ENCODE peak calls at places on chromosomes 7 and 10, in ten cellular contexts. One of them, this sample, is unnamed.

GRCh38 chr7:81501220-81501619 is 268.6 kb downstream of the HGF start:
- DNase-seq in CD4-positive, CD25-positive, alpha-beta regulatory T cell: no peak
- DNase-seq in GM23338: no peak
- DNase-seq in IMR-90: peak; percentile 81
- DNase-seq in mammary epithelial cell: no peak
- DNase-seq in astrocyte: peak; percentile 29
- DNase-seq in endodermal cell: no peak
- DNase-seq in lung: no peak
- DNase-seq in CD8-positive, alpha-beta memory T cell: no peak
- DNase-seq in heart right ventricle: no peak
- DNase-seq in this sample: no peak

GRCh38 chr10:21832751-21833150 is 170.8 kb downstream of the DNAJC1 start:
- DNase-seq in astrocyte: peak; percentile 36
- DNase-seq in IMR-90: no peak
- DNase-seq in CD4-positive, CD25-positive, alpha-beta regulatory T cell: no peak
- DNase-seq in mammary epithelial cell: no peak
- DNase-seq in heart right ventricle: no peak
- DNase-seq in GM23338: no peak
- DNase-seq in lung: no peak
- DNase-seq in endodermal cell: no peak
- DNase-seq in CD8-positive, alpha-beta memory T cell: no peak
- DNase-seq in this sample: no peak

GRCh38 chr7:149071641-149072437 is 18.7 kb downstream of the ZNF786 start:
- DNase-seq in heart right ventricle: no peak
- DNase-seq in CD4-positive, CD25-positive, alpha-beta regulatory T cell: peak; percentile 60
- DNase-seq in GM23338: peak; percentile 93
- DNase-seq in CD8-positive, alpha-beta memory T cell: peak; percentile 64
- DNase-seq in lung: peak; percentile 31
- DNase-seq in mammary epithelial cell: no peak
- DNase-seq in astrocyte: no peak
- DNase-seq in endodermal cell: peak; percentile 94
- DNase-seq in IMR-90: peak; percentile 5
- DNase-seq in this sample: peak; percentile 14

GRCh38 chr7:46279290-46279689 is 358.2 kb upstream of the IGFBP3 start:
- DNase-seq in CD8-positive, alpha-beta memory T cell: no peak
- DNase-seq in lung: no peak
- DNase-seq in astrocyte: no peak
- DNase-seq in endodermal cell: no peak
- DNase-seq in GM23338: no peak
- DNase-seq in mammary epithelial cell: no peak
- DNase-seq in CD4-positive, CD25-positive, alpha-beta regulatory T cell: no peak
- DNase-seq in IMR-90: no peak
- DNase-seq in heart right ventricle: no peak
- DNase-seq in this sample: no peak

GRCh38 chr7:46710927-46711326 is 789.9 kb upstream of the IGFBP3 start:
- DNase-seq in mammary epithelial cell: peak; percentile 4
- DNase-seq in CD8-positive, alpha-beta memory T cell: no peak
- DNase-seq in GM23338: no peak
- DNase-seq in IMR-90: no peak
- DNase-seq in endodermal cell: no peak
- DNase-seq in heart right ventricle: no peak
- DNase-seq in CD4-positive, CD25-positive, alpha-beta regulatory T cell: no peak
- DNase-seq in lung: no peak
- DNase-seq in astrocyte: no peak
- DNase-seq in this sample: no peak

GRCh38 chr7:18958627-18959026 is 158.8 kb downstream of the TWIST1 start:
- DNase-seq in heart right ventricle: no peak
- DNase-seq in IMR-90: peak; percentile 85
- DNase-seq in GM23338: no peak
- DNase-seq in lung: no peak
- DNase-seq in CD4-positive, CD25-positive, alpha-beta regulatory T cell: no peak
- DNase-seq in astrocyte: peak; percentile 81
- DNase-seq in mammary epithelial cell: peak; percentile 25
- DNase-seq in endodermal cell: no peak
- DNase-seq in CD8-positive, alpha-beta memory T cell: no peak
- DNase-seq in this sample: no peak

GRCh38 chr10:5317547-5318107 is 47.1 kb upstream of the UCN3 start:
- DNase-seq in GM23338: no peak
- DNase-seq in CD4-positive, CD25-positive, alpha-beta regulatory T cell: peak; percentile 21
- DNase-seq in CD8-positive, alpha-beta memory T cell: peak; percentile 63
- DNase-seq in heart right ventricle: no peak
- DNase-seq in IMR-90: peak; percentile 73
- DNase-seq in lung: no peak
- DNase-seq in mammary epithelial cell: peak; percentile 94
- DNase-seq in astrocyte: peak; percentile 59
- DNase-seq in endodermal cell: no peak
- DNase-seq in this sample: no peak

GRCh38 chr10:106618611-106619010 is 545.9 kb downstream of the SORCS1 start:
- DNase-seq in IMR-90: no peak
- DNase-seq in endodermal cell: no peak
- DNase-seq in GM23338: no peak
- DNase-seq in CD4-positive, CD25-positive, alpha-beta regulatory T cell: no peak
- DNase-seq in heart right ventricle: peak; percentile 6
- DNase-seq in astrocyte: no peak
- DNase-seq in lung: no peak
- DNase-seq in mammary epithelial cell: no peak
- DNase-seq in CD8-positive, alpha-beta memory T cell: no peak
- DNase-seq in this sample: no peak

GRCh38 chr7:150631866-150632864 is at the start of gene GIMAP6:
- DNase-seq in mammary epithelial cell: no peak
- DNase-seq in endodermal cell: no peak
- DNase-seq in CD4-positive, CD25-positive, alpha-beta regulatory T cell: peak; percentile 37
- DNase-seq in CD8-positive, alpha-beta memory T cell: peak; percentile 59
- DNase-seq in GM23338: no peak
- DNase-seq in IMR-90: no peak
- DNase-seq in lung: no peak
- DNase-seq in heart right ventricle: peak; percentile 43
- DNase-seq in astrocyte: no peak
- DNase-seq in this sample: peak; percentile 31

GRCh38 chr7:150631084-150631824 is 931 bp downstream of the GIMAP6 start:
- DNase-seq in CD8-positive, alpha-beta memory T cell: peak; percentile 57
- DNase-seq in lung: no peak
- DNase-seq in heart right ventricle: peak; percentile 41
- DNase-seq in CD4-positive, CD25-positive, alpha-beta regulatory T cell: peak; percentile 39
- DNase-seq in endodermal cell: no peak
- DNase-seq in IMR-90: no peak
- DNase-seq in mammary epithelial cell: no peak
- DNase-seq in astrocyte: no peak
- DNase-seq in GM23338: no peak
- DNase-seq in this sample: peak; percentile 13

GRCh38 chr7:150627959-150628358 is 4.2 kb downstream of the GIMAP6 start:
- DNase-seq in IMR-90: no peak
- DNase-seq in CD8-positive, alpha-beta memory T cell: no peak
- DNase-seq in heart right ventricle: no peak
- DNase-seq in astrocyte: no peak
- DNase-seq in mammary epithelial cell: no peak
- DNase-seq in lung: no peak
- DNase-seq in GM23338: no peak
- DNase-seq in CD4-positive, CD25-positive, alpha-beta regulatory T cell: no peak
- DNase-seq in endodermal cell: no peak
- DNase-seq in this sample: no peak

GRCh38 chr7:150633926-150634325 is 1.7 kb upstream of the GIMAP6 start:
- DNase-seq in CD4-positive, CD25-positive, alpha-beta regulatory T cell: no peak
- DNase-seq in IMR-90: no peak
- DNase-seq in astrocyte: no peak
- DNase-seq in CD8-positive, alpha-beta memory T cell: no peak
- DNase-seq in endodermal cell: no peak
- DNase-seq in lung: no peak
- DNase-seq in mammary epithelial cell: no peak
- DNase-seq in GM23338: no peak
- DNase-seq in heart right ventricle: no peak
- DNase-seq in this sample: no peak

DNA sequence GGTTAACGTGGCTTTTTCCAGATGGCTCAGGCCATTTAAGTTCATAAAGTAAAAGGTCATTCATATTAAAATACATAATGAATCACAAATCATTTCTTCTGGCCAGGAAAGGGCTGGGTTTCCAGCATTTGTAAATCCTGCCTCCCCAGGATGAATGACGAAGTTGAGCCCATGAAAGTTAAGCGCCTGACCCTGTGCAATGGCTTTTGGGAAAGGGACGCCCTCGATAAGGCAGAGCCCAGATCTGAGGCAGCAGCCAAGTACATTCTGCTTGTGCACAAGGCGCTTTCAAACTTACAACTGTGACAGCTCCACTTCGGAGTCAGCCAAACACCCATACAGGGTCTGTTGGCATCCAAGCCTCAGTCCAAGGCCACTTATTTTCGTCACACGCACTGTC is 2.8 kb downstream of the GIMAP6 start:
- DNase-seq in CD4-positive, CD25-positive, alpha-beta regulatory T cell: no peak
- DNase-seq in endodermal cell: no peak
- DNase-seq in GM23338: no peak
- DNase-seq in heart right ventricle: peak; percentile 87
- DNase-seq in CD8-positive, alpha-beta memory T cell: no peak
- DNase-seq in astrocyte: no peak
- DNase-seq in mammary epithelial cell: no peak
- DNase-seq in lung: no peak
- DNase-seq in IMR-90: no peak
- DNase-seq in this sample: no peak
- H3K27ac ChIP-seq in CD4-positive, CD25-positive, alpha-beta regulatory T cell: peak overlapping the region; percentile 71
- H3K27ac ChIP-seq in endodermal cell: no peak overlapping the region
- H3K27ac ChIP-seq in GM23338: no peak overlapping the region
- H3K27ac ChIP-seq in heart right ventricle: peak overlapping the region; percentile 96
- H3K27ac ChIP-seq in CD8-positive, alpha-beta memory T cell: no peak overlapping the region
- H3K27ac ChIP-seq in astrocyte: no peak overlapping the region
- H3K27ac ChIP-seq in mammary epithelial cell: no peak overlapping the region
- H3K27ac ChIP-seq in lung: peak overlapping the region; percentile 84
- H3K27ac ChIP-seq in IMR-90: no peak overlapping the region
- H3K27ac ChIP-seq in this sample: peak overlapping the region; percentile 69

GRCh38 chr7:27197137-27198042 is 2.5 kb downstream of the HOXA13 start:
- DNase-seq in mammary epithelial cell: no peak
- DNase-seq in endodermal cell: peak; percentile 16
- DNase-seq in heart right ventricle: no peak
- DNase-seq in astrocyte: no peak
- DNase-seq in CD8-positive, alpha-beta memory T cell: no peak
- DNase-seq in IMR-90: no peak
- DNase-seq in lung: no peak
- DNase-seq in CD4-positive, CD25-positive, alpha-beta regulatory T cell: no peak
- DNase-seq in GM23338: no peak
- DNase-seq in this sample: no peak

GRCh38 chr7:27194641-27195379 is 5.1 kb downstream of the HOXA13 start:
- DNase-seq in astrocyte: no peak
- DNase-seq in lung: no peak
- DNase-seq in IMR-90: no peak
- DNase-seq in CD4-positive, CD25-positive, alpha-beta regulatory T cell: no peak
- DNase-seq in heart right ventricle: no peak
- DNase-seq in GM23338: no peak
- DNase-seq in CD8-positive, alpha-beta memory T cell: no peak
- DNase-seq in endodermal cell: peak; percentile 45
- DNase-seq in mammary epithelial cell: no peak
- DNase-seq in this sample: no peak

GRCh38 chr7:27194002-27194352 is 5.9 kb downstream of the HOXA13 start:
- DNase-seq in endodermal cell: no peak
- DNase-seq in heart right ventricle: no peak
- DNase-seq in mammary epithelial cell: no peak
- DNase-seq in CD4-positive, CD25-positive, alpha-beta regulatory T cell: no peak
- DNase-seq in GM23338: no peak
- DNase-seq in astrocyte: no peak
- DNase-seq in lung: no peak
- DNase-seq in CD8-positive, alpha-beta memory T cell: no peak
- DNase-seq in IMR-90: no peak
- DNase-seq in this sample: no peak

GRCh38 chr7:27198138-27198841 is 1.6 kb downstream of the HOXA13 start:
- DNase-seq in lung: no peak
- DNase-seq in IMR-90: no peak
- DNase-seq in heart right ventricle: no peak
- DNase-seq in endodermal cell: peak; percentile 59
- DNase-seq in astrocyte: no peak
- DNase-seq in CD8-positive, alpha-beta memory T cell: no peak
- DNase-seq in CD4-positive, CD25-positive, alpha-beta regulatory T cell: no peak
- DNase-seq in GM23338: no peak
- DNase-seq in mammary epithelial cell: no peak
- DNase-seq in this sample: no peak

DNA sequence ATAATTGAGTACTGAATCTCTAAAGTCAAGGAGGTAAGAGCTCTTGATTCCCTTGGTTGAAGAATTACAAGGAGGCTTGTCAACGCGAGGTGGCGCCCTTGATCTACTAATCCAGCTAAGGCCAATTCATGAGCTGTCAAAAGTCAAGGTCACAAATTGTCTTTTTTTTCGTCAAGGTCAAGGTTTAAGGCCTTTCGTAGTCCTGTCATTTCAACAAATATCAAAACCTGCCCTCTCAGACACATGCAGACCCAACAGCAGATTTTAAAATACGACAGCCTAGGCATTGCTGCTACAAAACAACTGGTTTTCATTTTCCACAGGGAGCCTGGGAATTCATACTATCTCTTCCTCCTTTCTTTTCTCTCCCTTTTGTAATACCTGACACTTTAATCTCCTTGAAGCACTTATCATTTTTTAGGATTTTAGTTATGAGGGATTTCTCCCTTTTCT is 3.6 kb downstream of the HOXA13 start:
- DNase-seq in astrocyte: peak; percentile 33
- DNase-seq in mammary epithelial cell: peak; percentile 37
- DNase-seq in heart right ventricle: peak; percentile 82
- DNase-seq in CD8-positive, alpha-beta memory T cell: peak; percentile 84
- DNase-seq in CD4-positive, CD25-positive, alpha-beta regulatory T cell: peak; percentile 75
- DNase-seq in GM23338: peak; percentile 87
- DNase-seq in lung: peak; percentile 81
- DNase-seq in endodermal cell: peak; percentile 95
- DNase-seq in IMR-90: peak; percentile 71
- DNase-seq in this sample: peak; percentile 69
- H3K27me3 ChIP-seq in astrocyte: peaks cover 94% of the 10 kb centered on the region
- H3K27me3 ChIP-seq in mammary epithelial cell: peaks cover 79% of the 10 kb centered on the region
- H3K27me3 ChIP-seq in heart right ventricle: peaks cover 97% of the 10 kb centered on the region
- H3K27me3 ChIP-seq in CD8-positive, alpha-beta memory T cell: peaks cover 77% of the 10 kb centered on the region
- H3K27me3 ChIP-seq in CD4-positive, CD25-positive, alpha-beta regulatory T cell: peaks cover 66% of the 10 kb centered on the region
- H3K27me3 ChIP-seq in GM23338: peaks cover 98% of the 10 kb centered on the region
- H3K27me3 ChIP-seq in lung: peaks cover 3% of the 10 kb centered on the region
- H3K27me3 ChIP-seq in endodermal cell: peaks cover 97% of the 10 kb centered on the region
- H3K27me3 ChIP-seq in IMR-90: peaks cover 86% of the 10 kb centered on the region
- H3K27me3 ChIP-seq in this sample: peaks cover 21% of the 10 kb centered on the region

DNA sequence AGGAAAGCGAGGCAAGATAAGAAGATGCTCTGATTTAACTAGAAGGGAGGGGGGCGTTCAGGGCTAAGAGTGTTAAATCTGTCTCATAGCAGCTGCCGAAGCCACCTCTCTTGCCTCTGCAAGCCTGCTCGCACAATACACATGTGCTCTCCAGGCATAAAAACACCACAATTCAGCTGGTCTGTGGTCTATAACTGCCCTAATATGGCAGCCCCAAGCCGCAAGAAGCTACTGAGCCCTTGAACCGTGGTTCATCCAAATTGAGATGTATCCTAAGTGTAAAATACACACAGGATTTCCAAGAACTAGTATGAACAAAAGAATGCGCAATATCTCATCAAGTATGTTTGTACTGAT is 70.7 kb upstream of the FGFR2 start:
- DNase-seq in heart right ventricle: no peak
- DNase-seq in GM23338: no peak
- DNase-seq in IMR-90: no peak
- DNase-seq in lung: no peak
- DNase-seq in mammary epithelial cell: no peak
- DNase-seq in endodermal cell: no peak
- DNase-seq in CD8-positive, alpha-beta memory T cell: no peak
- DNase-seq in astrocyte: no peak
- DNase-seq in CD4-positive, CD25-positive, alpha-beta regulatory T cell: no peak
- DNase-seq in this sample: no peak
- H3K27ac ChIP-seq in heart right ventricle: no peak overlapping the region
- H3K27ac ChIP-seq in GM23338: no peak overlapping the region
- H3K27ac ChIP-seq in IMR-90: no peak overlapping the region
- H3K27ac ChIP-seq in lung: no peak overlapping the region
- H3K27ac ChIP-seq in mammary epithelial cell: no peak overlapping the region
- H3K27ac ChIP-seq in endodermal cell: no peak overlapping the region
- H3K27ac ChIP-seq in CD8-positive, alpha-beta memory T cell: no peak overlapping the region
- H3K27ac ChIP-seq in astrocyte: no peak overlapping the region
- H3K27ac ChIP-seq in CD4-positive, CD25-positive, alpha-beta regulatory T cell: no peak overlapping the region
- H3K27ac ChIP-seq in this sample: no peak overlapping the region

DNA sequence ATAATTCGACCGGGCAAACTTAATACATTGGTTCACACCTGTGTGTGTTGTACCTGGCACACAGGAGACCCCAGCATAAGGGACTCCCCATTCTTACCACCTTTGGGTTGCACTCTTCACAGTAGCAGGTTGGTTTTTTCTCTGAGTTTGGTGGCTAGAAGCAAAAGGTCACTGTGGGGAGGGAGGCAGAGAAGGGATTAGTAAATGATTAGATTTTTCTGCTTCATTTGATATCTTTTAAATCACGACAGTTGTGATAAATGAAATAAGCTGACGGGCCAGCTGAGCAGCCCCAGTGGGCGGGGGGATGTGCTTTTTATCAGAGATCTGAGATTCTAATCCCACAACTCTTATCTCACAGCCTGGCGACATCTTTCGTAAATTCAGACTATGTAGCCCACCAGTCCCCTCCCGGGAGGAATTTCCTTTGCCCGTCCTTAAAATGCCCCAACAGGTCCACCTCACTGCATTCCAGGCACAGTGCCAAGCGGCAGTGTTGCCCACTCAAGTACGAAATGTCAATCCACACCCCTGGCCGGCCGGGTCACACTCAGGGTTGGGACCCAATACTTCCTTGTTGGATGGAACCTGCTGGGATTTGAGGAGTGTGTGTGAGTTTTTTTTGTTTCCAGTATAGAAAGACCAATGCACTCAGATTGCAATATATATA is 10.5 kb upstream of the KCP start:
- DNase-seq in GM23338: no peak
- DNase-seq in IMR-90: no peak
- DNase-seq in astrocyte: no peak
- DNase-seq in heart right ventricle: no peak
- DNase-seq in CD8-positive, alpha-beta memory T cell: peak; percentile 31
- DNase-seq in mammary epithelial cell: no peak
- DNase-seq in endodermal cell: peak; percentile 43
- DNase-seq in lung: no peak
- DNase-seq in CD4-positive, CD25-positive, alpha-beta regulatory T cell: no peak
- DNase-seq in this sample: no peak
- H3K27me3 ChIP-seq in GM23338: peaks cover 28% of the 10 kb centered on the region
- H3K27me3 ChIP-seq in IMR-90: peaks cover 72% of the 10 kb centered on the region
- H3K27me3 ChIP-seq in astrocyte: peaks cover 50% of the 10 kb centered on the region
- H3K27me3 ChIP-seq in heart right ventricle: peaks cover 48% of the 10 kb centered on the region
- H3K27me3 ChIP-seq in CD8-positive, alpha-beta memory T cell: peaks cover 8% of the 10 kb centered on the region
- H3K27me3 ChIP-seq in mammary epithelial cell: peaks cover 3% of the 10 kb centered on the region
- H3K27me3 ChIP-seq in endodermal cell: peaks cover 11% of the 10 kb centered on the region
- H3K27me3 ChIP-seq in lung: no peaks in the 10 kb centered on the region
- H3K27me3 ChIP-seq in CD4-positive, CD25-positive, alpha-beta regulatory T cell: peaks cover 2% of the 10 kb centered on the region
- H3K27me3 ChIP-seq in this sample: no peaks in the 10 kb centered on the region

This sample was measured in small intestine.